ENCODE peak calls at places on chromosomes 3 and 15, in ten cellular contexts. Y, W, P, J, U, N, H, L, X and O are unnamed samples.

GRCh38 chr15:84725001-84725491 is 9.1 kb upstream of the SEC11A start:
- DNase-seq in Y (peak), W (peak), P (no peak), J (no peak), U (no peak), N (no peak), H (no peak), L (no peak), X (no peak), O (no peak)

GRCh38 chr3:136699271-136699828 is 52.8 kb downstream of the STAG1 start:
- DNase-seq in Y (peak), W (no peak), P (no peak), J (no peak), U (no peak), N (no peak), H (no peak), L (no peak), X (no peak), O (no peak)

GRCh38 chr15:59373215-59373614 is 544 bp upstream of the MYO1E start:
- DNase-seq in Y (no peak), W (no peak), P (no peak), J (no peak), U (no peak), N (no peak), H (no peak), L (no peak), X (no peak), O (no peak)

GRCh38 chr3:129888739-129889138 is 4.8 kb downstream of the TMCC1 start:
- DNase-seq in Y (peak), W (no peak), P (no peak), J (no peak), U (no peak), N (no peak), H (no peak), L (peak), X (no peak), O (no peak)

GRCh38 chr3:152382312-152383135 is 113.8 kb downstream of the MBNL1 start:
- DNase-seq in Y (peak), W (peak), P (no peak), J (no peak), U (no peak), N (no peak), H (no peak), L (no peak), X (no peak), O (no peak)

GRCh38 chr3:183537295-183537730 is 18.2 kb downstream of the KLHL6 start:
- DNase-seq in Y (peak), W (no peak), P (no peak), J (no peak), U (no peak), N (peak), H (no peak), L (no peak), X (no peak), O (no peak)

GRCh38 chr15:90915216-90915807 is 12.2 kb downstream of the MAN2A2 start:
- DNase-seq in Y (no peak), W (no peak), P (no peak), J (no peak), U (no peak), N (no peak), H (no peak), L (no peak), X (no peak), O (no peak)

GRCh38 chr3:133058831-133059230 is 20.6 kb downstream of the TMEM108 start:
- DNase-seq in Y (no peak), W (no peak), P (no peak), J (no peak), U (no peak), N (no peak), H (no peak), L (no peak), X (no peak), O (peak)

GRCh38 chr3:95272791-95273190 is 1209.9 kb downstream of the NSUN3 start:
- DNase-seq in Y (no peak), W (no peak), P (no peak), J (no peak), U (no peak), N (no peak), H (no peak), L (no peak), X (no peak), O (no peak)

GRCh38 chr3:59641169-59641914 is 591.5 kb upstream of the CFAP20DC start:
- DNase-seq in Y (peak), W (no peak), P (no peak), J (no peak), U (no peak), N (peak), H (no peak), L (no peak), X (no peak), O (no peak)

GRCh38 chr3:64743166-64743565 is 55.4 kb upstream of the ADAMTS9 start:
- DNase-seq in Y (no peak), W (no peak), P (no peak), J (no peak), U (no peak), N (no peak), H (no peak), L (no peak), X (no peak), O (no peak)

GRCh38 chr15:42939841-42940240 is 19.3 kb upstream of the TTBK2 start:
- DNase-seq in Y (no peak), W (no peak), P (no peak), J (no peak), U (no peak), N (no peak), H (no peak), L (no peak), X (no peak), O (no peak)

GRCh38 chr15:70159397-70160009 is 61.8 kb upstream of the TLE3 start:
- DNase-seq in Y (no peak), W (no peak), P (no peak), J (no peak), U (no peak), N (no peak), H (no peak), L (no peak), X (no peak), O (no peak)

GRCh38 chr3:24242012-24242698 is 252.5 kb downstream of the THRB start:
- DNase-seq in Y (peak), W (no peak), P (peak), J (no peak), U (no peak), N (peak), H (no peak), L (peak), X (no peak), O (no peak)

GRCh38 chr3:184656991-184657669 is 54.7 kb downstream of the MAGEF1 start:
- DNase-seq in Y (peak), W (no peak), P (no peak), J (no peak), U (no peak), N (no peak), H (no peak), L (no peak), X (no peak), O (no peak)

GRCh38 chr15:41790756-41791546 is 16.7 kb downstream of the MAPKBP1 start:
- DNase-seq in Y (peak), W (no peak), P (no peak), J (no peak), U (peak), N (no peak), H (no peak), L (no peak), X (no peak), O (no peak)

GRCh38 chr15:65077981-65078352 is 1.4 kb downstream of the KBTBD13 start:
- DNase-seq in Y (peak), W (peak), P (no peak), J (peak), U (no peak), N (peak), H (peak), L (no peak), X (no peak), O (no peak)

GRCh38 chr3:85785766-85786165 is 827.0 kb downstream of the CADM2 start:
- DNase-seq in Y (peak), W (no peak), P (no peak), J (no peak), U (no peak), N (no peak), H (no peak), L (no peak), X (no peak), O (no peak)

GRCh38 chr3:129224984-129225393 is 24.4 kb upstream of the COPG1 start:
- DNase-seq in Y (peak), W (no peak), P (peak), J (no peak), U (peak), N (peak), H (no peak), L (no peak), X (no peak), O (peak)

GRCh38 chr15:60351066-60351465 is 46.7 kb downstream of the ANXA2 start:
- DNase-seq in Y (no peak), W (no peak), P (no peak), J (no peak), U (no peak), N (no peak), H (no peak), L (no peak), X (no peak), O (peak)